ENCODE peak calls at places on chromosomes 1 and 21, in seven cellular contexts. O, W, E, C, F, Y and U are unnamed samples.

GRCh38 chr1:89657886-89658285 is 25.0 kb downstream of the LRRC8C start:
- DNase-seq in E (no peak), C (no peak), W (no peak), Y (no peak), F (no peak), O (no peak), U (no peak)

GRCh38 chr1:183593356-183593755 is 3.1 kb upstream of the NCF2 start:
- DNase-seq in E (no peak), C (no peak), W (no peak), Y (no peak), O (no peak), F (no peak), U (no peak)

GRCh38 chr1:197180252-197180878 is 33.9 kb upstream of the ASPM start:
- DNase-seq in E (no peak), W (no peak), O (no peak), F (no peak), Y (no peak), C (no peak), U (no peak)

GRCh38 chr21:35366348-35367085 is 317.4 kb upstream of the RUNX1 start:
- DNase-seq in Y (no peak), O (no peak), W (no peak), F (no peak), C (no peak), E (no peak), U (no peak)

GRCh38 chr21:14554948-14555347 is 8.8 kb upstream of the SAMSN1 start:
- DNase-seq in F (no peak), C (no peak), W (no peak), O (no peak), E (no peak), Y (no peak), U (no peak)

GRCh38 chr21:46627726-46628125 is 7.7 kb upstream of the PRMT2 start:
- DNase-seq in C (no peak), W (no peak), E (no peak), Y (no peak), F (no peak), O (no peak), U (no peak)

GRCh38 chr1:175269151-175269550 is 76.6 kb upstream of the KIAA0040 start:
- DNase-seq in Y (no peak), O (no peak), C (no peak), F (no peak), W (no peak), E (no peak), U (no peak)

GRCh38 chr1:172343246-172344099 is 77.0 kb upstream of the C1orf105 start:
- DNase-seq in W (no peak), E (no peak), C (no peak), O (no peak), Y (no peak), F (no peak), U (no peak)

GRCh38 chr1:53971718-53972117 is 25.6 kb downstream of the LRRC42 start:
- DNase-seq in E (no peak), C (no peak), W (no peak), O (no peak), Y (no peak), F (no peak), U (no peak)

GRCh38 chr1:26005392-26006105 is 7.7 kb upstream of the PAFAH2 start:
- DNase-seq in C (no peak), F (no peak), Y (no peak), E (no peak), O (no peak), W (no peak), U (no peak)

GRCh38 chr1:150106331-150106730 is 38.8 kb downstream of the VPS45 start:
- DNase-seq in Y (no peak), E (no peak), F (no peak), W (no peak), C (no peak), O (no peak), U (no peak)

GRCh38 chr1:216960716-216961115 is 237.5 kb upstream of the ESRRG start:
- DNase-seq in E (no peak), F (no peak), O (no peak), C (no peak), Y (no peak), W (no peak), U (no peak)

GRCh38 chr21:31892686-31893085 is 19.9 kb downstream of the HUNK start:
- DNase-seq in Y (peak; percentile 61), F (no peak), C (no peak), E (no peak), O (no peak), W (no peak), U (no peak)

GRCh38 chr1:44616991-44617702 is 57.1 kb downstream of the TMEM53 start:
- DNase-seq in O (no peak), Y (no peak), C (no peak), E (no peak), F (no peak), W (no peak), U (no peak)

GRCh38 chr1:27496604-27497155 is 6.7 kb upstream of the WASF2 start:
- DNase-seq in Y (peak; percentile 86), O (peak; percentile 53), W (peak; percentile 50), F (no peak), E (peak; percentile 64), C (peak; percentile 65), U (no peak)

GRCh38 chr1:151478140-151478812 is 19.0 kb upstream of the POGZ start:
- DNase-seq in Y (no peak), C (no peak), F (no peak), W (no peak), E (no peak), O (no peak), U (no peak)

GRCh38 chr1:87506147-87506546 is 177.5 kb downstream of the LMO4 start:
- DNase-seq in F (no peak), E (no peak), O (no peak), W (no peak), C (no peak), Y (no peak), U (no peak)

GRCh38 chr1:186502087-186502486 is 41.2 kb upstream of the PDC start:
- DNase-seq in W (no peak), Y (no peak), O (no peak), C (no peak), E (no peak), F (no peak), U (no peak)

GRCh38 chr1:21626921-21627339 is 42.2 kb downstream of the RAP1GAP start:
- DNase-seq in W (no peak), C (no peak), F (no peak), Y (no peak), O (no peak), E (no peak), U (no peak)

GRCh38 chr1:6497215-6497866 is 5.9 kb upstream of the PLEKHG5 start:
- DNase-seq in F (no peak), C (peak; percentile 87), W (peak; percentile 68), Y (peak; percentile 71), O (peak; percentile 78), E (peak; percentile 82), U (no peak)

GRCh38 chr1:1128454-1129139 is 12.7 kb upstream of the C1orf159 start:
- DNase-seq in E (no peak), O (no peak), F (peak; percentile 65), W (no peak), C (peak; percentile 82), Y (no peak), U (no peak)

GRCh38 chr1:204287466-204287881 is 72.3 kb downstream of the PLEKHA6 start:
- DNase-seq in E (no peak), F (no peak), C (no peak), Y (no peak), O (no peak), W (no peak), U (no peak)

GRCh38 chr1:78493456-78493855 is 2.7 kb downstream of the PTGFR start:
- DNase-seq in C (no peak), W (no peak), E (no peak), Y (no peak), F (no peak), O (no peak), U (no peak)
- H3K4me1 ChIP-seq in C (no peaks in the 10 kb centered on the region), W (peaks cover 14% of the 10 kb centered on the region), E (no peaks in the 10 kb centered on the region), Y (no peaks in the 10 kb centered on the region), F (no peaks in the 10 kb centered on the region), O (no peaks in the 10 kb centered on the region), U (no peaks in the 10 kb centered on the region)

GRCh38 chr1:12165342-12165741 is 1.4 kb upstream of the TNFRSF1B start:
- DNase-seq in W (no peak), F (no peak), E (no peak), O (no peak), Y (no peak), C (no peak), U (no peak)

GRCh38 chr1:12161324-12161661 is 5.5 kb upstream of the TNFRSF1B start:
- DNase-seq in O (no peak), Y (no peak), C (no peak), E (no peak), F (no peak), W (no peak), U (no peak)

GRCh38 chr1:12161662-12162458 is 4.9 kb upstream of the TNFRSF1B start:
- DNase-seq in F (peak; percentile 92), Y (peak; percentile 65), E (no peak), C (peak; percentile 97), W (peak; percentile 92), O (peak; percentile 95), U (peak; percentile 89)

GRCh38 chr1:12162459-12163137 is 4.2 kb upstream of the TNFRSF1B start:
- DNase-seq in F (no peak), E (no peak), W (no peak), C (no peak), O (no peak), Y (no peak), U (no peak)

GRCh38 chr1:12163210-12163609 is 3.6 kb upstream of the TNFRSF1B start:
- DNase-seq in E (no peak), O (no peak), Y (no peak), F (no peak), C (no peak), W (no peak), U (no peak)
- H3K4me1 ChIP-seq in E (no peaks in the 10 kb centered on the region), O (no peaks in the 10 kb centered on the region), Y (peaks cover 5% of the 10 kb centered on the region), F (peaks cover 18% of the 10 kb centered on the region), C (no peaks in the 10 kb centered on the region), W (peaks cover 52% of the 10 kb centered on the region), U (peaks cover 32% of the 10 kb centered on the region)

DNA sequence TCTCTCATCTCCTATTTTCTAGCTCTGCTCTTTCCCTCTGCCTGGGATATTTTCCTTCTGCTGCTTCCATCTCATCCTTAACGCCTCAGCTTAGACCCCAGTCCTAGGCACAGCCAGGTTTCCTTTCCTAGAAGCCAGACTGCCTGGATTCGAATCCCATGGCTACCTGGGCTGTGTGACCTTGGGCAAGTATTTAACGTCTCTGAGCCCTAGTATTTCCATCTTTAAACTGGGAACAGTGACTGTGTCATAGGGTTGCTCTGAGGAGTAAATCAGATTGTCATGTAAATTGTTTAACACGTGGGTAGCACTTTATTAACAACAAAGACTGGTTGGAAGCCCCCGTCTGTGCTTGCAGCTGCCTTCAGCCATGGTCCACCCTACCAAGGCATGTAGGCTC is 18.4 kb downstream of the DHRS3 start:
- DNase-seq in Y (no peak), E (no peak), W (no peak), C (no peak), O (no peak), F (no peak), U (no peak)
- H3K4me1 ChIP-seq in Y (no peaks in the 10 kb centered on the region), E (peaks cover 5% of the 10 kb centered on the region), W (peaks cover 100% of the 10 kb centered on the region), C (peaks cover 82% of the 10 kb centered on the region), O (peaks cover 2% of the 10 kb centered on the region), F (peaks cover 44% of the 10 kb centered on the region), U (peaks cover 90% of the 10 kb centered on the region)

GRCh38 chr1:156103521-156103947 is 11.0 kb upstream of the LMNA start:
- DNase-seq in Y (no peak), C (peak; percentile 85), W (no peak), O (peak; percentile 87), E (no peak), F (peak; percentile 65), U (no peak)
- H3K4me1 ChIP-seq in Y (peaks cover 14% of the 10 kb centered on the region), C (peaks cover 35% of the 10 kb centered on the region), W (peaks cover 84% of the 10 kb centered on the region), O (no peaks in the 10 kb centered on the region), E (peaks cover 22% of the 10 kb centered on the region), F (peaks cover 38% of the 10 kb centered on the region), U (peaks cover 48% of the 10 kb centered on the region)